ENCODE peak calls at places on chromosomes 1 and 21, in seven cellular contexts. H is activated naive CD8-positive, alpha-beta T cell treated with anti-CD3 and anti-CD28 coated beads for 36 hours; N is DMS53; X is GM04504; V is NCI-H2029 treated with DMSO at 0.1 percent for 48 hours; C is BE2C; Z is cerebellar cortex. S is an unnamed sample.
A peak's percentile ranks its signal among the peaks of the same experiment; 100 is the strongest.

GRCh38 chr1:79040424-79041089 is 34.0 kb upstream of the ADGRL4 start:
- DNase-seq in H (no peak), N (no peak), X (no peak), V (no peak), C (no peak), Z (no peak), S (no peak)

GRCh38 chr1:81802601-81803422 is 2.1 kb downstream of the ADGRL2 start:
- DNase-seq in H (peak; percentile 1), N (peak; percentile 88), X (peak; percentile 28), V (no peak), C (peak; percentile 72), Z (no peak), S (peak; percentile 48)

GRCh38 chr1:48608882-48609281 is 136.9 kb upstream of the SPATA6 start:
- DNase-seq in H (no peak), N (no peak), X (no peak), V (no peak), C (no peak), Z (no peak), S (no peak)

GRCh38 chr1:44792736-44793502 is 4.9 kb upstream of the BEST4 start:
- DNase-seq in H (no peak), N (no peak), X (no peak), V (no peak), C (no peak), Z (no peak), S (no peak)

GRCh38 chr1:214316597-214316996 is 35.6 kb downstream of the SMYD2 start:
- DNase-seq in H (no peak), N (no peak), X (no peak), V (no peak), C (no peak), Z (no peak), S (no peak)

GRCh38 chr1:7727816-7728477 is 43.1 kb upstream of the VAMP3 start:
- DNase-seq in H (no peak), N (no peak), X (no peak), V (no peak), C (no peak), Z (peak; percentile 66), S (no peak)

GRCh38 chr1:37033355-37034291 is 692 bp downstream of the GRIK3 start:
- DNase-seq in H (no peak), N (no peak), X (no peak), V (no peak), C (peak; percentile 18), Z (no peak), S (no peak)

GRCh38 chr21:40143822-40144525 is 276.7 kb downstream of the PCP4 start:
- DNase-seq in H (peak; percentile 16), N (peak; percentile 74), X (peak; percentile 2), V (peak; percentile 61), C (peak; percentile 35), Z (peak; percentile 59), S (no peak)

GRCh38 chr1:183881387-183882084 is 76.6 kb downstream of the RGL1 start:
- DNase-seq in H (no peak), N (peak; percentile 44), X (no peak), V (no peak), C (peak; percentile 81), Z (no peak), S (peak; percentile 72)

GRCh38 chr1:233606813-233607212 is 7.1 kb upstream of the KCNK1 start:
- DNase-seq in H (no peak), N (no peak), X (no peak), V (no peak), C (no peak), Z (no peak), S (no peak)

GRCh38 chr1:84303154-84303830 is 1.8 kb downstream of the SAMD13 start:
- DNase-seq in H (no peak), N (no peak), X (no peak), V (peak; percentile 54), C (no peak), Z (no peak), S (no peak)

GRCh38 chr1:185074307-185074706 is 28.9 kb downstream of the RNF2 start:
- DNase-seq in H (no peak), N (no peak), X (no peak), V (no peak), C (no peak), Z (no peak), S (no peak)

GRCh38 chr1:94316836-94317789 is 79.7 kb upstream of the ARHGAP29 start:
- DNase-seq in H (no peak), N (no peak), X (no peak), V (no peak), C (no peak), Z (no peak), S (no peak)